ENCODE peak calls at places on chromosomes 1 and 21, in four cellular contexts. F is GM12864, M is progenitor cell of endocrine pancreas, E is upper lobe of right lung. J is an unnamed sample.

GRCh38 chr1:31376374-31377134 is 3.7 kb upstream of the FABP3 start:
- DNase-seq in E (peak), F (no peak), M (no peak), J (no peak)

GRCh38 chr1:32180186-32181060 is 948 bp downstream of the TXLNA start:
- DNase-seq in E (peak), M (no peak), F (no peak), J (peak)

GRCh38 chr1:186498695-186499389 is 37.9 kb upstream of the PDC start:
- DNase-seq in M (no peak), F (no peak), E (no peak), J (no peak)

GRCh38 chr1:16984717-16985116 is 4.3 kb upstream of the MFAP2 start:
- DNase-seq in F (no peak), M (no peak), E (no peak), J (no peak)

GRCh38 chr1:229109320-229109761 is 161.6 kb upstream of the RAB4A start:
- DNase-seq in E (no peak), M (no peak), F (no peak), J (no peak)

GRCh38 chr1:231918239-231919015 is 291.8 kb downstream of the DISC1 start:
- DNase-seq in M (no peak), E (no peak), F (no peak), J (no peak)

GRCh38 chr1:185419718-185420117 is 102.7 kb upstream of the IVNS1ABP start:
- DNase-seq in E (no peak), M (no peak), F (no peak), J (no peak)

GRCh38 chr1:221217029-221217428 is 337.8 kb downstream of the HLX start:
- DNase-seq in E (no peak), F (no peak), M (no peak), J (no peak)

GRCh38 chr1:229410692-229411433 is 23.0 kb downstream of the ACTA1 start:
- DNase-seq in F (no peak), E (no peak), M (no peak), J (no peak)

GRCh38 chr1:212260557-212261342 is 24.5 kb upstream of the PPP2R5A start:
- DNase-seq in F (no peak), M (no peak), E (no peak), J (no peak)

GRCh38 chr1:26693557-26694184 is 2.1 kb upstream of the ARID1A start:
- DNase-seq in E (no peak), F (no peak), M (no peak), J (no peak)

GRCh38 chr1:17909634-17910033 is 154.5 kb downstream of the ACTL8 start:
- DNase-seq in M (no peak), F (no peak), E (peak), J (no peak)

GRCh38 chr21:20443558-20444155 is 554.6 kb upstream of the NCAM2 start:
- DNase-seq in E (no peak), F (no peak), M (no peak), J (no peak)

GRCh38 chr1:19764848-19765247 is 34.9 kb downstream of the TMCO4 start:
- DNase-seq in E (no peak), M (no peak), F (peak), J (no peak)

GRCh38 chr1:68969430-68969829 is 472.5 kb upstream of the DEPDC1 start:
- DNase-seq in E (no peak), F (no peak), M (no peak), J (no peak)

GRCh38 chr1:150009604-150010387 is 730 bp downstream of the OTUD7B start:
- DNase-seq in M (no peak), E (no peak), F (no peak), J (no peak)

GRCh38 chr1:227937031-227937430 is 10.7 kb downstream of the WNT9A start:
- DNase-seq in M (no peak), E (peak), F (no peak), J (no peak)

GRCh38 chr1:240492832-240493440 is 119.0 kb downstream of the GREM2 start:
- DNase-seq in M (peak), F (no peak), E (no peak), J (peak)

GRCh38 chr1:30522031-30523004 is 201.1 kb downstream of the MATN1 start:
- DNase-seq in M (no peak), F (no peak), E (no peak), J (no peak)

GRCh38 chr1:184160236-184160635 is 108.7 kb downstream of the TSEN15 start:
- DNase-seq in F (no peak), M (no peak), E (no peak), J (no peak)

GRCh38 chr1:220892086-220892376 is 12.8 kb downstream of the HLX start:
- DNase-seq in M (no peak), E (no peak), F (no peak), J (no peak)

GRCh38 chr1:231734417-231734816 is 107.8 kb downstream of the DISC1 start:
- DNase-seq in M (no peak), E (no peak), F (no peak), J (no peak)

GRCh38 chr21:44424608-44425306 is 30.6 kb upstream of the LRRC3 start:
- DNase-seq in M (no peak), F (no peak), E (peak), J (no peak)

GRCh38 chr1:64865105-64865757 is 101.1 kb downstream of the JAK1 start:
- DNase-seq in E (no peak), M (no peak), F (no peak), J (no peak)

GRCh38 chr21:44773291-44773932 is 28.2 kb downstream of the UBE2G2 start:
- DNase-seq in M (no peak), F (no peak), E (peak), J (no peak)

GRCh38 chr1:116673935-116674630 is 6.5 kb upstream of the IGSF3 start:
- DNase-seq in E (no peak), M (no peak), F (no peak), J (no peak)

GRCh38 chr1:47592296-47592975 is 154.6 kb downstream of the FOXD2 start:
- DNase-seq in M (no peak), F (no peak), E (no peak), J (no peak)

GRCh38 chr1:162632234-162632666 is at the start of gene DDR2:
- DNase-seq in E (no peak), F (no peak), M (no peak), J (no peak)

GRCh38 chr1:14339288-14339687 is 259.2 kb upstream of the KAZN start:
- DNase-seq in F (no peak), E (no peak), M (no peak), J (no peak)

GRCh38 chr21:43572443-43572842 is 86.8 kb downstream of the HSF2BP start:
- DNase-seq in E (no peak), M (no peak), F (no peak), J (no peak)

GRCh38 chr1:185628102-185628501 is 106.1 kb upstream of the HMCN1 start:
- DNase-seq in M (no peak), E (no peak), F (no peak), J (no peak)

GRCh38 chr1:20430355-20431290 is 55.4 kb downstream of the CAMK2N1 start:
- DNase-seq in M (peak), F (no peak), E (no peak), J (peak)

GRCh38 chr1:156461141-156461540 is 39.4 kb downstream of the MEF2D start:
- DNase-seq in E (no peak), F (no peak), M (no peak), J (no peak)

DNA sequence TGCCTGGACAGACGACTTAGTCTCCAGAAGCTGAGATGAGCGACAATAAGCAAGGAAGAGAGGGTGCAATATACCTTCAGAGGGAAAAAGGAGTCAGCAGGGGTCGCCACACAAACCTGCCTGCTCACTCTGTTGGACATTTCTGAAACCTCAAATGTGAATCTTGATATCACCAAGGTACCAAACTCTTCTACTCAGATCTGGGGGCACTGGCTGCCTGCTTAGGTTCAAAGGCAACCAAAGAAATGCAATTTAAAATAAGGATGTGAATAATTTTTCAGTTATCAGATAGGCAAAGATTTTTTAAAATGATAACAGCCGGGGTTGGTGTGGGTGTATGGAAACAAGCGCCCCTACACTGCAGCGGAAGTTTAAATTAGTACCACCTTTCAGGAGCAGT is 164.2 kb downstream of the HIVEP3 start:
- DNase-seq in E (no peak), F (no peak), M (no peak), J (no peak)
- TF ChIP-seq CTCF in E (no peak), F (peak), M (no peak), J (peak)

DNA sequence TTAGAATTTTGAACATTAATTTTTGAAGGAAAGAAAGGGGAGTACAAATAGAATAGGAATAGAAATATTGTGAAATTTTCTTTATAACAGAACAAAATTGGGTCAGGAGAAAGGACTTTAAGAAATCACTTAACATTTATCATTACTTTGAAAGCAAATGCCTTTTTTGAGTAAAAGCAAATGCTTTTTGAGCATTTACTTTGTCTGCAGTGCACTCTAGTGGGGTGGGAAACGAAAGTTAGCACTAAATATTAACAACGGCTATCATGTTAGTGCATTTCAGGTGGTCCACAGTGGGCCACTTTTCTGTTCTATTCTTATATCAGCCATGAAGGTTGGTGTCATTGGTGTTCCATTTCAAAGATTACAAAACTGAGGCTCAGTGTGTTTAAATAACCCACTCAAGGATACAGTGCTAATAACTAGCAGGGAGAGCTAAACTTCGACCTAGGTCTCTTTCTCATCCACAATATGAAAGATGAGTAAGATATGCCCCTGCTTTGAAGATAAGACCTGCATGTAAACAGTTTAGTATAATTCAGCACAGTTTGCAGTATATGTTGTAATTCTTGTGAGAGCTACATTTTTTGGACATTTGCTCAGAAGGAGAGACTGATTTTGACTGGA is 13.4 kb downstream of the LRRC8D start:
- DNase-seq in E (no peak), F (no peak), M (no peak), J (no peak)
- TF ChIP-seq CTCF in E (no peak), F (no peak), M (no peak), J (no peak)

DNA sequence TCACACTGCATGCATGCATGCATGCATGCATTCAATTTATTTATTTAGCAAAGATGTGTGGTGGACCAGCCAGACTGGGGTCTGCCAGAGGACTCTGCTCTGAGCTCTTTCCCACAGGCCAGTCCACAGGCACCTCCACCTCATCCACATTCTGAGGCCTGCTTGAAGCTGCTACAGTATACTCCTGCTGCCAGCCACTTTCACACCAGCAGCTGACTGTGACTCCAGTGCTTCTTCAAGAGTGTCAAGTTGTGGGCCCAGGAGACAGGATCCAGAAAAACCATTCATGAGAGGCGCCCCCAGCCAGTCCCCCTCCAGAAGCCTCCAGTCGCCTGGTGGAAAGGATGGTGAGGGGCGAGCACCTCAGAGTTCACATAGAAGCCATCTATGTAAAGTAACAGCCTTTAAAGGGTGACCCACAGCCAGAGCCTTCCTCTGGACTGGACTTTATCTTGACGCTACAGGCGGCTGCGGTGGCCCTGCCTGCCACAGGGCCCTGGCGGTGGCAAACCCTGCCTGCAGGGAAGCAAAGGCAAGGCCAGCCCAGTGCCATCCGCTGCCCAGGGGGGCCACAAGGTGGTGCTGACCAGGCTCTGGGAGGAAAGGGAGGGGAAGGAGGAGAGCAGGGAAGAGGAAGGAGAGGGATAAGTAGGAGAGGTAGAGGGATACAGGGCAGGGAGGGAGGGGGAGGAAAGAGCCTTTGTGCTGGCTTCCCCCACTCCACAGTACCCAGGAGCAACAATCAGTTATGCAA is 30.7 kb downstream of the SSBP3 start:
- DNase-seq in E (no peak), M (no peak), F (no peak), J (no peak)
- TF ChIP-seq CTCF in E (no peak), M (peak), F (no peak), J (no peak)

GRCh38 chr21:15557925-15558324 is 171.9 kb upstream of the USP25 start:
- DNase-seq in E (no peak), M (no peak), F (no peak), J (no peak)

GRCh38 chr21:15558884-15559283 is 170.9 kb upstream of the USP25 start:
- DNase-seq in E (no peak), F (no peak), M (no peak), J (no peak)

GRCh38 chr21:15549671-15550070 is 180.1 kb upstream of the USP25 start:
- DNase-seq in M (no peak), E (no peak), F (no peak), J (no peak)

DNA sequence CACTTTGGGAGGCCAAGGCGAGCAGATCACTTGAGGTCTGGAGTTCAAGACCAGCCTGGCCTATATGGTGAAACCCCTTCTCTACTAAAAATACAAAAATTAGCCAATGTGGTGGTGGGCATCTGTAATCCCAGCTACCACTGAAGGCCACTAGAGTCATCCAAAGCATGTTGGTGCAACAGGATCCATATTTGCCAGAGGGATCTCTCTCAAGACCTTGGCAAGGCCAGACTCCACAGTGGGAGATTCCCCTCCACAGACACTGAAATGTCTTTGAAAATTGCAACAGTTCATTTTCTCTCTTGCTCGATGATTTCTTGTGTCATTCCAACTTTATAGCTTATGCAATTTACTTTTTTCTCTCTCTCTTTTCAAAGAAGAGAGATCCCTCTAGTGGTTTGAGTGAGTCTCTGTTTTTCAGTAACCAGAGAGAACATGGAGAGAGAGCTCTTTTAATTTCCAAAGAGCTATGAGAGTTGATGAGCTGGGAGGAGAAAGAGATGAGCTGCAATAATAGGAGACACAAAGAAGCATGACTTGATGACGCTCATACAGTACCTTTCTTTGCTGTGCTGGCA is 176.8 kb upstream of the USP25 start:
- DNase-seq in F (no peak), M (no peak), E (no peak), J (no peak)
- TF ChIP-seq CTCF in F (peak), M (peak), E (peak), J (peak)

DNA sequence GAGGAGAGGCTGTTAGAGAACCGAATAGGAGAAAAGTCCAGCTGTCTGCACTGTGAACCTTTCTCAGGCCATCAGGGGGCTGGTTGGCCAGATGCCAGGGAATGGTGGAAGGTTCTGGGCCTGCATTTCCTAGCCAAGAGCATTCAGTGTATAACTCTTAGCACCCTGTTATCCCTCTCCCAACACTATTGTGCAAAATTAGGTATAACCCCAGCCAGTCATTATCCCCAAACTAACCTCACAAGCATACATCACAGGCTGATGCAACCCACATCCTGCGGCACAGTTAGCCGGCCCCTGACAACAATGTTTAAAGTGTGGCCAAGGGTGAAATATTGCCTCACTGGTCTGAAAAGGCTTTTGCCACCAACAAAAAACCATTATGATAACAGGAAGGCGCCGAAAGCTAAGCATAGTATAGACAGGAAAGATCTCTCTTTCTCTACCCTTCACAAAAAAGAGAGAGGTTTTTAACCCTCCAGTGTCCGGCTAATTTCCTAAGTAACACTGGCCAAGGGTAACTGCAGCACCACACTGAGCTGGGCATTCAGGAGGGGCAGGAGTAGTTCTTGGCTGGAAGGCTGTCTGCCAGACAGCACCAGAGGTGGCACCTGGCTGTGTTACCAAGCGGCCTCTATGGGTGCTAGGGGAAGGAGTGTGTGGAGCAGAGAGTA is 77.3 kb upstream of the BCAR3 start:
- DNase-seq in E (no peak), F (no peak), M (no peak), J (no peak)
- TF ChIP-seq CTCF in E (no peak), F (no peak), M (no peak), J (no peak)

GRCh38 chr1:181105134-181106021 is 16.9 kb downstream of the IER5 start:
- DNase-seq in M (peak), E (peak), F (no peak), J (peak)
- TF ChIP-seq CTCF in M (no peak), E (no peak), F (no peak), J (no peak)

GRCh38 chr1:179883739-179884138 is 1.7 kb downstream of the TOR1AIP1 start:
- DNase-seq in E (no peak), M (no peak), F (peak), J (peak)

GRCh38 chr1:179881642-179882252 is 338 bp upstream of the TOR1AIP1 start:
- DNase-seq in M (no peak), E (no peak), F (no peak), J (no peak)

GRCh38 chr1:179883040-179883501 is 986 bp downstream of the TOR1AIP1 start:
- DNase-seq in F (peak), E (no peak), M (no peak), J (peak)

GRCh38 chr1:179879797-179880196 is 2.2 kb upstream of the TOR1AIP2 start:
- DNase-seq in M (no peak), F (no peak), E (no peak), J (no peak)

GRCh38 chr1:179882253-179883039 is at the start of gene TOR1AIP1:
- DNase-seq in M (peak), F (peak), E (peak), J (peak)
- TF ChIP-seq CTCF in M (peak), F (peak), E (peak), J (peak)

DNA sequence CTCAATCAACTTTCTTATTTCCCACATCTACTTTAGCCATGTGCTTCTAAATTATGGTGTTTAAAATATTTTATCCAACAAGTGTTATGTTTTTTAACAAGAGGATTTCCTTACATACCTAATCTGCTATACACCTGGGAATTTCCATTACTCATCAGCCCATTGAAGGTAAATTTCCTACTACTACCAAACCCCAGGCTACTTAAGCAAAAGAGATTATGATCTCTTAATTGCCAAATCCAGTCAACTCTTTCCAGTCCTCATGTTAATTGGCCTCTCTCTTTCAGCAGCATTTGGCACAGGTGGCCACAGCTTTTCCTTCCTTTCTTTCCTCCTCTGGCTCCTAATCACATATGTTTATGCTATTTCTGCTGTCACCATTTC is 5.1 kb upstream of the C1orf162 start:
- DNase-seq in E (no peak), M (no peak), F (no peak), J (no peak)
- TF ChIP-seq CTCF in E (no peak), M (no peak), F (no peak), J (no peak)

GRCh38 chr1:224499204-224499603 is 64.6 kb upstream of the WDR26 start:
- DNase-seq in F (no peak), E (no peak), M (no peak), J (no peak)
- TF ChIP-seq CTCF in F (no peak), E (no peak), M (no peak), J (no peak)